ENCODE peak calls at places on chromosomes 7 and 10, in nine cellular contexts. One of them, this sample, is unnamed.

GRCh38 chr7:3650844-3651243 is 349.8 kb downstream of the SDK1 start:
- DNase-seq in anterior cingulate cortex: no peak
- DNase-seq in NCI-H2029: no peak
- DNase-seq in ELR: peak
- DNase-seq in activated T-helper 1 cell treated with anti-CD3 and anti-CD28 coated beads, Interleukin-2, amount 50 U/mL, for 16 hours: no peak
- DNase-seq in GM23248: no peak
- DNase-seq in T-helper 1 cell: no peak
- DNase-seq in nephron progenitor cell: no peak
- DNase-seq in CD4-positive, alpha-beta T cell: no peak
- DNase-seq in this sample: no peak

GRCh38 chr10:2963889-2964631 is 103.3 kb upstream of the PFKP start:
- DNase-seq in anterior cingulate cortex: no peak
- DNase-seq in NCI-H2029: no peak
- DNase-seq in ELR: no peak
- DNase-seq in activated T-helper 1 cell treated with anti-CD3 and anti-CD28 coated beads, Interleukin-2, amount 50 U/mL, for 16 hours: no peak
- DNase-seq in GM23248: no peak
- DNase-seq in T-helper 1 cell: no peak
- DNase-seq in nephron progenitor cell: no peak
- DNase-seq in CD4-positive, alpha-beta T cell: no peak
- DNase-seq in this sample: no peak

GRCh38 chr7:149475121-149476045 is 14.5 kb upstream of the ZNF777 start:
- DNase-seq in anterior cingulate cortex: no peak
- DNase-seq in NCI-H2029: no peak
- DNase-seq in ELR: no peak
- DNase-seq in activated T-helper 1 cell treated with anti-CD3 and anti-CD28 coated beads, Interleukin-2, amount 50 U/mL, for 16 hours: no peak
- DNase-seq in GM23248: no peak
- DNase-seq in T-helper 1 cell: no peak
- DNase-seq in nephron progenitor cell: no peak
- DNase-seq in CD4-positive, alpha-beta T cell: no peak
- DNase-seq in this sample: no peak

GRCh38 chr10:17782921-17783665 is 26.1 kb upstream of the MRC1 start:
- DNase-seq in anterior cingulate cortex: no peak
- DNase-seq in NCI-H2029: no peak
- DNase-seq in ELR: peak
- DNase-seq in activated T-helper 1 cell treated with anti-CD3 and anti-CD28 coated beads, Interleukin-2, amount 50 U/mL, for 16 hours: no peak
- DNase-seq in GM23248: peak
- DNase-seq in T-helper 1 cell: no peak
- DNase-seq in nephron progenitor cell: no peak
- DNase-seq in CD4-positive, alpha-beta T cell: no peak
- DNase-seq in this sample: peak

GRCh38 chr7:30363778-30364563 is 79.6 kb downstream of the ZNRF2 start:
- DNase-seq in anterior cingulate cortex: no peak
- DNase-seq in NCI-H2029: no peak
- DNase-seq in ELR: no peak
- DNase-seq in activated T-helper 1 cell treated with anti-CD3 and anti-CD28 coated beads, Interleukin-2, amount 50 U/mL, for 16 hours: no peak
- DNase-seq in GM23248: no peak
- DNase-seq in T-helper 1 cell: no peak
- DNase-seq in nephron progenitor cell: no peak
- DNase-seq in CD4-positive, alpha-beta T cell: no peak
- DNase-seq in this sample: no peak

GRCh38 chr10:110324201-110324804 is 19.6 kb upstream of the SMNDC1 start:
- DNase-seq in anterior cingulate cortex: no peak
- DNase-seq in NCI-H2029: no peak
- DNase-seq in ELR: peak
- DNase-seq in activated T-helper 1 cell treated with anti-CD3 and anti-CD28 coated beads, Interleukin-2, amount 50 U/mL, for 16 hours: no peak
- DNase-seq in GM23248: peak
- DNase-seq in T-helper 1 cell: no peak
- DNase-seq in nephron progenitor cell: no peak
- DNase-seq in CD4-positive, alpha-beta T cell: no peak
- DNase-seq in this sample: no peak

GRCh38 chr10:130044067-130045061 is 66.3 kb downstream of the C10orf143 start:
- DNase-seq in anterior cingulate cortex: no peak
- DNase-seq in NCI-H2029: no peak
- DNase-seq in ELR: no peak
- DNase-seq in activated T-helper 1 cell treated with anti-CD3 and anti-CD28 coated beads, Interleukin-2, amount 50 U/mL, for 16 hours: no peak
- DNase-seq in GM23248: no peak
- DNase-seq in T-helper 1 cell: no peak
- DNase-seq in nephron progenitor cell: no peak
- DNase-seq in CD4-positive, alpha-beta T cell: no peak
- DNase-seq in this sample: no peak

GRCh38 chr10:100101526-100102076 is 19.9 kb upstream of the CPN1 start:
- DNase-seq in anterior cingulate cortex: no peak
- DNase-seq in NCI-H2029: peak
- DNase-seq in ELR: peak
- DNase-seq in activated T-helper 1 cell treated with anti-CD3 and anti-CD28 coated beads, Interleukin-2, amount 50 U/mL, for 16 hours: no peak
- DNase-seq in GM23248: peak
- DNase-seq in T-helper 1 cell: no peak
- DNase-seq in nephron progenitor cell: no peak
- DNase-seq in CD4-positive, alpha-beta T cell: no peak
- DNase-seq in this sample: no peak

GRCh38 chr10:47360419-47361040 is 12.4 kb downstream of the RBP3 start:
- DNase-seq in anterior cingulate cortex: no peak
- DNase-seq in NCI-H2029: no peak
- DNase-seq in ELR: peak
- DNase-seq in activated T-helper 1 cell treated with anti-CD3 and anti-CD28 coated beads, Interleukin-2, amount 50 U/mL, for 16 hours: no peak
- DNase-seq in GM23248: no peak
- DNase-seq in T-helper 1 cell: no peak
- DNase-seq in nephron progenitor cell: no peak
- DNase-seq in CD4-positive, alpha-beta T cell: no peak
- DNase-seq in this sample: no peak

GRCh38 chr10:7642612-7643011 is 24.2 kb downstream of the ITIH5 start:
- DNase-seq in anterior cingulate cortex: no peak
- DNase-seq in NCI-H2029: no peak
- DNase-seq in ELR: no peak
- DNase-seq in activated T-helper 1 cell treated with anti-CD3 and anti-CD28 coated beads, Interleukin-2, amount 50 U/mL, for 16 hours: no peak
- DNase-seq in GM23248: no peak
- DNase-seq in T-helper 1 cell: no peak
- DNase-seq in nephron progenitor cell: no peak
- DNase-seq in CD4-positive, alpha-beta T cell: no peak
- DNase-seq in this sample: no peak

GRCh38 chr7:132004528-132004927 is 448.1 kb upstream of the PODXL start:
- DNase-seq in anterior cingulate cortex: peak
- DNase-seq in NCI-H2029: no peak
- DNase-seq in ELR: peak
- DNase-seq in activated T-helper 1 cell treated with anti-CD3 and anti-CD28 coated beads, Interleukin-2, amount 50 U/mL, for 16 hours: no peak
- DNase-seq in GM23248: peak
- DNase-seq in T-helper 1 cell: no peak
- DNase-seq in nephron progenitor cell: no peak
- DNase-seq in CD4-positive, alpha-beta T cell: no peak
- DNase-seq in this sample: peak

GRCh38 chr10:34290412-34291082 is 524.5 kb downstream of the PARD3 start:
- DNase-seq in anterior cingulate cortex: no peak
- DNase-seq in NCI-H2029: no peak
- DNase-seq in ELR: peak
- DNase-seq in activated T-helper 1 cell treated with anti-CD3 and anti-CD28 coated beads, Interleukin-2, amount 50 U/mL, for 16 hours: no peak
- DNase-seq in GM23248: peak
- DNase-seq in T-helper 1 cell: no peak
- DNase-seq in nephron progenitor cell: no peak
- DNase-seq in CD4-positive, alpha-beta T cell: no peak
- DNase-seq in this sample: peak

GRCh38 chr10:86253171-86254072 is 113.2 kb downstream of the GRID1 start:
- DNase-seq in anterior cingulate cortex: no peak
- DNase-seq in NCI-H2029: peak
- DNase-seq in ELR: no peak
- DNase-seq in activated T-helper 1 cell treated with anti-CD3 and anti-CD28 coated beads, Interleukin-2, amount 50 U/mL, for 16 hours: no peak
- DNase-seq in GM23248: no peak
- DNase-seq in T-helper 1 cell: no peak
- DNase-seq in nephron progenitor cell: no peak
- DNase-seq in CD4-positive, alpha-beta T cell: no peak
- DNase-seq in this sample: no peak

GRCh38 chr7:101913876-101914275 is 96.5 kb downstream of the CUX1 start:
- DNase-seq in anterior cingulate cortex: no peak
- DNase-seq in NCI-H2029: no peak
- DNase-seq in ELR: no peak
- DNase-seq in activated T-helper 1 cell treated with anti-CD3 and anti-CD28 coated beads, Interleukin-2, amount 50 U/mL, for 16 hours: no peak
- DNase-seq in GM23248: no peak
- DNase-seq in T-helper 1 cell: no peak
- DNase-seq in nephron progenitor cell: no peak
- DNase-seq in CD4-positive, alpha-beta T cell: no peak
- DNase-seq in this sample: peak

GRCh38 chr10:47028466-47028865 is 117.2 kb downstream of the PTPN20 start:
- DNase-seq in anterior cingulate cortex: no peak
- DNase-seq in NCI-H2029: no peak
- DNase-seq in ELR: no peak
- DNase-seq in activated T-helper 1 cell treated with anti-CD3 and anti-CD28 coated beads, Interleukin-2, amount 50 U/mL, for 16 hours: no peak
- DNase-seq in GM23248: no peak
- DNase-seq in T-helper 1 cell: no peak
- DNase-seq in nephron progenitor cell: no peak
- DNase-seq in CD4-positive, alpha-beta T cell: no peak
- DNase-seq in this sample: no peak

GRCh38 chr10:47283848-47284247 is 16.1 kb upstream of the GDF10 start:
- DNase-seq in anterior cingulate cortex: no peak
- DNase-seq in NCI-H2029: no peak
- DNase-seq in ELR: no peak
- DNase-seq in activated T-helper 1 cell treated with anti-CD3 and anti-CD28 coated beads, Interleukin-2, amount 50 U/mL, for 16 hours: no peak
- DNase-seq in GM23248: no peak
- DNase-seq in T-helper 1 cell: no peak
- DNase-seq in nephron progenitor cell: no peak
- DNase-seq in CD4-positive, alpha-beta T cell: no peak
- DNase-seq in this sample: no peak

GRCh38 chr7:28631995-28632394 is 219.7 kb downstream of the CREB5 start:
- DNase-seq in anterior cingulate cortex: no peak
- DNase-seq in NCI-H2029: no peak
- DNase-seq in ELR: no peak
- DNase-seq in activated T-helper 1 cell treated with anti-CD3 and anti-CD28 coated beads, Interleukin-2, amount 50 U/mL, for 16 hours: no peak
- DNase-seq in GM23248: no peak
- DNase-seq in T-helper 1 cell: no peak
- DNase-seq in nephron progenitor cell: no peak
- DNase-seq in CD4-positive, alpha-beta T cell: no peak
- DNase-seq in this sample: no peak

GRCh38 chr10:70773965-70774809 is 11.0 kb downstream of the TBATA start:
- DNase-seq in anterior cingulate cortex: no peak
- DNase-seq in NCI-H2029: no peak
- DNase-seq in ELR: no peak
- DNase-seq in activated T-helper 1 cell treated with anti-CD3 and anti-CD28 coated beads, Interleukin-2, amount 50 U/mL, for 16 hours: no peak
- DNase-seq in GM23248: no peak
- DNase-seq in T-helper 1 cell: no peak
- DNase-seq in nephron progenitor cell: no peak
- DNase-seq in CD4-positive, alpha-beta T cell: no peak
- DNase-seq in this sample: no peak

GRCh38 chr10:43128958-43129706 is 9.1 kb upstream of the CSGALNACT2 start:
- DNase-seq in anterior cingulate cortex: no peak
- DNase-seq in NCI-H2029: no peak
- DNase-seq in ELR: peak
- DNase-seq in activated T-helper 1 cell treated with anti-CD3 and anti-CD28 coated beads, Interleukin-2, amount 50 U/mL, for 16 hours: no peak
- DNase-seq in GM23248: peak
- DNase-seq in T-helper 1 cell: peak
- DNase-seq in nephron progenitor cell: no peak
- DNase-seq in CD4-positive, alpha-beta T cell: no peak
- DNase-seq in this sample: peak

GRCh38 chr7:8177109-8177933 is 84.6 kb downstream of the ICA1 start:
- DNase-seq in anterior cingulate cortex: no peak
- DNase-seq in NCI-H2029: no peak
- DNase-seq in ELR: no peak
- DNase-seq in activated T-helper 1 cell treated with anti-CD3 and anti-CD28 coated beads, Interleukin-2, amount 50 U/mL, for 16 hours: no peak
- DNase-seq in GM23248: no peak
- DNase-seq in T-helper 1 cell: peak
- DNase-seq in nephron progenitor cell: no peak
- DNase-seq in CD4-positive, alpha-beta T cell: no peak
- DNase-seq in this sample: no peak

GRCh38 chr10:127278001-127278400 is 81.6 kb upstream of the INSYN2A start:
- DNase-seq in anterior cingulate cortex: no peak
- DNase-seq in NCI-H2029: no peak
- DNase-seq in ELR: peak
- DNase-seq in activated T-helper 1 cell treated with anti-CD3 and anti-CD28 coated beads, Interleukin-2, amount 50 U/mL, for 16 hours: no peak
- DNase-seq in GM23248: peak
- DNase-seq in T-helper 1 cell: no peak
- DNase-seq in nephron progenitor cell: no peak
- DNase-seq in CD4-positive, alpha-beta T cell: no peak
- DNase-seq in this sample: no peak

GRCh38 chr7:131284702-131285419 is 42.8 kb upstream of the MKLN1 start:
- DNase-seq in anterior cingulate cortex: peak
- DNase-seq in NCI-H2029: peak
- DNase-seq in ELR: no peak
- DNase-seq in activated T-helper 1 cell treated with anti-CD3 and anti-CD28 coated beads, Interleukin-2, amount 50 U/mL, for 16 hours: no peak
- DNase-seq in GM23248: peak
- DNase-seq in T-helper 1 cell: no peak
- DNase-seq in nephron progenitor cell: peak
- DNase-seq in CD4-positive, alpha-beta T cell: no peak
- DNase-seq in this sample: peak

GRCh38 chr10:30353851-30354250 is 4.8 kb upstream of the MTPAP start:
- DNase-seq in anterior cingulate cortex: no peak
- DNase-seq in NCI-H2029: no peak
- DNase-seq in ELR: peak
- DNase-seq in activated T-helper 1 cell treated with anti-CD3 and anti-CD28 coated beads, Interleukin-2, amount 50 U/mL, for 16 hours: no peak
- DNase-seq in GM23248: peak
- DNase-seq in T-helper 1 cell: no peak
- DNase-seq in nephron progenitor cell: no peak
- DNase-seq in CD4-positive, alpha-beta T cell: no peak
- DNase-seq in this sample: peak

GRCh38 chr7:123170333-123171016 is 29.3 kb downstream of the SLC13A1 start:
- DNase-seq in anterior cingulate cortex: no peak
- DNase-seq in NCI-H2029: no peak
- DNase-seq in ELR: no peak
- DNase-seq in activated T-helper 1 cell treated with anti-CD3 and anti-CD28 coated beads, Interleukin-2, amount 50 U/mL, for 16 hours: no peak
- DNase-seq in GM23248: no peak
- DNase-seq in T-helper 1 cell: no peak
- DNase-seq in nephron progenitor cell: no peak
- DNase-seq in CD4-positive, alpha-beta T cell: no peak
- DNase-seq in this sample: no peak

GRCh38 chr7:77806425-77806824 is 7.9 kb downstream of the PHTF2 start:
- DNase-seq in anterior cingulate cortex: no peak
- DNase-seq in NCI-H2029: no peak
- DNase-seq in ELR: no peak
- DNase-seq in activated T-helper 1 cell treated with anti-CD3 and anti-CD28 coated beads, Interleukin-2, amount 50 U/mL, for 16 hours: no peak
- DNase-seq in GM23248: no peak
- DNase-seq in T-helper 1 cell: no peak
- DNase-seq in nephron progenitor cell: no peak
- DNase-seq in CD4-positive, alpha-beta T cell: no peak
- DNase-seq in this sample: no peak

This sample was measured in AG08395.